ENCODE peak calls at places on chromosomes 13 and 19, in six cellular contexts. One of them, this sample, is unnamed.
A peak's percentile ranks its signal among the peaks of the same experiment; 100 is the strongest.

GRCh38 chr19:48806518-48806817 is 4.4 kb downstream of the BCAT2 start:
- DNase-seq in GOT3: no peak
- DNase-seq in frontal cortex: peak; percentile 76
- DNase-seq in choroid plexus epithelial cell: no peak
- DNase-seq in fibroblast of pulmonary artery: no peak
- DNase-seq in pancreas: no peak
- DNase-seq in this sample: peak; percentile 42

GRCh38 chr13:60268203-60268555 is 104.5 kb upstream of the DIAPH3 start:
- DNase-seq in choroid plexus epithelial cell: no peak
- DNase-seq in fibroblast of pulmonary artery: no peak
- DNase-seq in pancreas: no peak
- DNase-seq in GOT3: no peak
- DNase-seq in frontal cortex: no peak
- DNase-seq in this sample: no peak

GRCh38 chr13:98368019-98368418 is 190.9 kb upstream of the RNF113B start:
- DNase-seq in choroid plexus epithelial cell: peak; percentile 70
- DNase-seq in GOT3: no peak
- DNase-seq in fibroblast of pulmonary artery: no peak
- DNase-seq in frontal cortex: no peak
- DNase-seq in pancreas: no peak
- DNase-seq in this sample: no peak

GRCh38 chr13:50451609-50452008 is 391.9 kb downstream of the DLEU7 start:
- DNase-seq in pancreas: no peak
- DNase-seq in fibroblast of pulmonary artery: no peak
- DNase-seq in GOT3: no peak
- DNase-seq in choroid plexus epithelial cell: no peak
- DNase-seq in frontal cortex: no peak
- DNase-seq in this sample: no peak

GRCh38 chr19:40453151-40453735 is 9.1 kb upstream of the SERTAD3 start:
- DNase-seq in fibroblast of pulmonary artery: no peak
- DNase-seq in GOT3: no peak
- DNase-seq in pancreas: no peak
- DNase-seq in frontal cortex: no peak
- DNase-seq in choroid plexus epithelial cell: no peak
- DNase-seq in this sample: no peak

GRCh38 chr13:63094069-63094468 is 1678.4 kb upstream of the PCDH20 start:
- DNase-seq in GOT3: no peak
- DNase-seq in choroid plexus epithelial cell: no peak
- DNase-seq in fibroblast of pulmonary artery: no peak
- DNase-seq in pancreas: no peak
- DNase-seq in frontal cortex: no peak
- DNase-seq in this sample: no peak

GRCh38 chr19:54275951-54276350 is 5.0 kb downstream of the LILRB2 start:
- DNase-seq in choroid plexus epithelial cell: no peak
- DNase-seq in pancreas: no peak
- DNase-seq in frontal cortex: no peak
- DNase-seq in GOT3: no peak
- DNase-seq in fibroblast of pulmonary artery: no peak
- DNase-seq in this sample: no peak

GRCh38 chr19:18733196-18733647 is 49.7 kb downstream of the CRTC1 start:
- DNase-seq in choroid plexus epithelial cell: peak; percentile 79
- DNase-seq in fibroblast of pulmonary artery: peak; percentile 68
- DNase-seq in frontal cortex: no peak
- DNase-seq in pancreas: no peak
- DNase-seq in GOT3: no peak
- DNase-seq in this sample: peak; percentile 57

GRCh38 chr19:17196610-17197009 is 18.5 kb upstream of the USE1 start:
- DNase-seq in frontal cortex: no peak
- DNase-seq in choroid plexus epithelial cell: no peak
- DNase-seq in fibroblast of pulmonary artery: no peak
- DNase-seq in GOT3: no peak
- DNase-seq in pancreas: no peak
- DNase-seq in this sample: no peak

GRCh38 chr13:20171364-20171763 is 10.5 kb upstream of the GJA3 start:
- DNase-seq in GOT3: no peak
- DNase-seq in pancreas: no peak
- DNase-seq in choroid plexus epithelial cell: no peak
- DNase-seq in fibroblast of pulmonary artery: no peak
- DNase-seq in frontal cortex: no peak
- DNase-seq in this sample: no peak